ENCODE peak calls at places on chromosome 7, in eight cellular contexts. R is stimulated activated CD4-positive, alpha-beta T cell treated with anti-CD3 and anti-CD28 coated beads, Interleukin-2, amount 100 ng/mL, for 24 hours; P is iPS-NIHi11; Q is H9; K is amniotic stem cell; X is activated CD8-positive, alpha-beta memory T cell treated with anti-CD3 and anti-CD28 coated beads, Interleukin-2, amount 50 U/mL, for 48 hours; J is AG10803; S is Kasumi-1. D is an unnamed sample.

GRCh38 chr7:18654709-18655108 is 159.2 kb downstream of the HDAC9 start:
- DNase-seq in X (no peak), S (no peak), R (no peak), K (no peak), J (no peak), Q (no peak), P (no peak), D (no peak)

GRCh38 chr7:97422046-97422445 is 304.5 kb downstream of the SDHAF3 start:
- DNase-seq in K (no peak), X (no peak), R (no peak), Q (no peak), J (no peak), S (no peak), P (no peak), D (no peak)

GRCh38 chr7:135706858-135707569 is 21.0 kb downstream of the SLC13A4 start:
- DNase-seq in J (no peak), K (no peak), X (no peak), P (no peak), Q (no peak), S (no peak), R (no peak), D (no peak)

GRCh38 chr7:139799586-139799985 is 21.8 kb upstream of the HIPK2 start:
- DNase-seq in P (no peak), S (peak), R (no peak), X (no peak), K (no peak), J (peak), Q (no peak), D (no peak)

GRCh38 chr7:16318989-16319915 is 102.1 kb downstream of the CRPPA start:
- DNase-seq in R (no peak), J (no peak), X (no peak), K (no peak), Q (no peak), P (no peak), S (no peak), D (no peak)

GRCh38 chr7:75993689-75994387 is 557 bp downstream of the TMEM120A start:
- DNase-seq in R (peak), X (no peak), J (peak), S (no peak), P (peak), Q (peak), K (peak), D (no peak)

GRCh38 chr7:23093546-23093945 is 12.0 kb upstream of the KLHL7 start:
- DNase-seq in X (no peak), R (no peak), K (no peak), Q (no peak), J (peak), P (no peak), S (no peak), D (no peak)

GRCh38 chr7:5625938-5626337 is 155.5 kb downstream of the RNF216 start:
- DNase-seq in Q (no peak), K (no peak), R (no peak), J (peak), S (no peak), P (no peak), X (no peak), D (no peak)

GRCh38 chr7:19747740-19748339 is 25.6 kb downstream of the TMEM196 start:
- DNase-seq in Q (no peak), X (no peak), K (no peak), J (peak), S (peak), R (no peak), P (peak), D (no peak)

GRCh38 chr7:144390481-144390880 is 13.0 kb downstream of the NOBOX start:
- DNase-seq in Q (peak), R (no peak), J (no peak), K (no peak), P (no peak), X (no peak), S (no peak), D (no peak)

GRCh38 chr7:150407588-150408392 is 28.7 kb downstream of the ZNF775 start:
- DNase-seq in S (no peak), P (no peak), J (no peak), Q (no peak), R (no peak), X (no peak), K (no peak), D (no peak)

GRCh38 chr7:69937097-69937496 is 338.8 kb downstream of the AUTS2 start:
- DNase-seq in K (no peak), X (no peak), S (no peak), R (no peak), Q (no peak), P (no peak), J (no peak), D (no peak)

GRCh38 chr7:28408105-28408973 is 4.0 kb upstream of the CREB5 start:
- DNase-seq in J (no peak), S (no peak), X (peak), R (no peak), K (no peak), Q (peak), P (peak), D (no peak)

GRCh38 chr7:12670759-12671545 is 16.5 kb upstream of the ARL4A start:
- DNase-seq in X (no peak), P (no peak), K (no peak), R (no peak), S (peak), J (no peak), Q (no peak), D (no peak)

GRCh38 chr7:150927954-150928340 is 50.2 kb downstream of the KCNH2 start:
- DNase-seq in K (no peak), Q (no peak), P (no peak), S (peak), X (peak), J (no peak), R (no peak), D (no peak)

GRCh38 chr7:125481323-125481722 is 551.7 kb upstream of the POT1 start:
- DNase-seq in Q (no peak), J (no peak), P (no peak), S (no peak), X (no peak), R (no peak), K (no peak), D (no peak)

GRCh38 chr7:105759670-105760548 is 116.5 kb downstream of the ATXN7L1 start:
- DNase-seq in X (no peak), K (peak), S (peak), P (peak), R (peak), J (peak), Q (no peak), D (no peak)

GRCh38 chr7:80764132-80764531 is 125.7 kb downstream of the CD36 start:
- DNase-seq in S (no peak), P (peak), X (no peak), J (no peak), R (no peak), Q (peak), K (no peak), D (no peak)

GRCh38 chr7:11726251-11727155 is 105.5 kb downstream of the THSD7A start:
- DNase-seq in P (no peak), K (peak), R (no peak), Q (no peak), S (no peak), J (peak), X (no peak), D (no peak)

GRCh38 chr7:9598411-9598810 is 1165.0 kb downstream of the NXPH1 start:
- DNase-seq in R (no peak), P (no peak), Q (no peak), J (no peak), S (no peak), X (no peak), K (no peak), D (no peak)

GRCh38 chr7:38731195-38731594 is 100.0 kb upstream of the AMPH start:
- DNase-seq in R (no peak), K (peak), J (peak), Q (no peak), P (no peak), X (no peak), S (no peak), D (no peak)

GRCh38 chr7:114409750-114410149 is 4.9 kb upstream of the FOXP2 start:
- DNase-seq in Q (no peak), X (no peak), K (no peak), R (no peak), S (no peak), J (peak), P (no peak), D (no peak)

GRCh38 chr7:47724335-47724982 is 142.5 kb upstream of the TNS3 start:
- DNase-seq in J (peak), K (peak), Q (peak), S (no peak), P (peak), R (no peak), X (no peak), D (no peak)

GRCh38 chr7:40043164-40043563 is 91.3 kb downstream of the MPLKIP start:
- DNase-seq in S (no peak), P (no peak), X (no peak), Q (no peak), R (no peak), K (no peak), J (no peak), D (no peak)

GRCh38 chr7:134701272-134701671 is 54.6 kb downstream of the BPGM start:
- DNase-seq in X (no peak), S (peak), Q (no peak), P (no peak), R (no peak), J (no peak), K (no peak), D (no peak)

GRCh38 chr7:28572321-28573058 is 160.2 kb downstream of the CREB5 start:
- DNase-seq in K (no peak), R (no peak), J (no peak), S (no peak), P (no peak), X (no peak), Q (no peak), D (no peak)

GRCh38 chr7:139732471-139733167 is 45.2 kb downstream of the HIPK2 start:
- DNase-seq in S (no peak), J (no peak), R (no peak), K (no peak), P (no peak), Q (no peak), X (no peak), D (no peak)

GRCh38 chr7:43591551-43592180 is 8.8 kb downstream of the STK17A start:
- DNase-seq in S (no peak), R (no peak), X (no peak), P (no peak), J (peak), K (no peak), Q (no peak), D (no peak)

GRCh38 chr7:26508481-26508880 is 216.8 kb downstream of the SNX10 start:
- DNase-seq in Q (peak), R (no peak), X (no peak), P (no peak), K (no peak), J (no peak), S (no peak), D (no peak)

GRCh38 chr7:56811081-56811480 is 321.2 kb downstream of the ZNF479 start:
- DNase-seq in J (no peak), S (no peak), P (no peak), R (no peak), X (no peak), K (no peak), Q (no peak), D (no peak)

GRCh38 chr7:79820387-79820786 is 314.2 kb upstream of the GNAI1 start:
- DNase-seq in S (no peak), R (no peak), Q (no peak), X (no peak), P (peak), K (no peak), J (peak), D (no peak)

GRCh38 chr7:116547347-116547746 is 22.5 kb downstream of the CAV1 start:
- DNase-seq in K (no peak), P (no peak), Q (no peak), J (peak), S (no peak), R (no peak), X (no peak), D (no peak)

GRCh38 chr7:32264667-32265284 is 194.6 kb upstream of the PDE1C start:
- DNase-seq in S (no peak), Q (no peak), X (no peak), R (no peak), K (no peak), P (no peak), J (no peak), D (no peak)